ENCODE peak calls at places on chromosomes 5 and 9, in five cellular contexts. D is Right ventricle myocardium superior, Z is BJ, O is mesenteric fat pad, K is NCI-H2171. Y is an unnamed sample.

GRCh38 chr9:137051145-137051724 is 2.6 kb downstream of the ENTPD2 start:
- DNase-seq in D (no peak), Z (no peak), O (no peak), K (no peak), Y (no peak)

GRCh38 chr9:89718635-89719034 is 113.8 kb downstream of the GADD45G start:
- DNase-seq in D (no peak), Z (no peak), O (no peak), K (no peak), Y (no peak)

GRCh38 chr9:77981332-77981731 is 50.3 kb downstream of the GNAQ start:
- DNase-seq in D (no peak), Z (no peak), O (no peak), K (no peak), Y (peak)

GRCh38 chr9:109935406-109936087 is 155.5 kb downstream of the PALM2AKAP2 start:
- DNase-seq in D (no peak), Z (no peak), O (no peak), K (no peak), Y (no peak)

GRCh38 chr5:78699565-78700143 is 51.1 kb upstream of the LHFPL2 start:
- DNase-seq in D (no peak), Z (peak), O (no peak), K (no peak), Y (peak)

GRCh38 chr9:16436545-16436944 is 433.9 kb downstream of the BNC2 start:
- DNase-seq in D (no peak), Z (no peak), O (no peak), K (no peak), Y (no peak)

GRCh38 chr5:32505718-32506117 is 61.2 kb upstream of the ZFR start:
- DNase-seq in D (no peak), Z (no peak), O (no peak), K (peak), Y (no peak)

GRCh38 chr5:37685816-37686215 is 154.0 kb downstream of the GDNF start:
- DNase-seq in D (no peak), Z (no peak), O (no peak), K (no peak), Y (no peak)

GRCh38 chr5:52893105-52893504 is 96.0 kb upstream of the ITGA2 start:
- DNase-seq in D (no peak), Z (no peak), O (no peak), K (no peak), Y (no peak)

GRCh38 chr5:119452060-119452372 is 281 bp upstream of the HSD17B4 start:
- DNase-seq in D (no peak), Z (no peak), O (no peak), K (no peak), Y (no peak)

GRCh38 chr9:133210202-133210532 is 1.1 kb upstream of the OBP2B start:
- DNase-seq in D (no peak), Z (no peak), O (no peak), K (no peak), Y (no peak)

Y was measured in small intestine.